ENCODE peak calls at places on chromosomes 4 and X, in eight cellular contexts. One of them, this sample, is unnamed. For H3K36me3, the result is how much of the 10 kb centered on the place peaks cover.

GRCh38 chrX:14872355-14872754 is 514 bp downstream of the FANCB start:
- DNase-seq in right atrium auricular region: no peak
- DNase-seq in neural progenitor cell: no peak
- DNase-seq in testis: no peak
- DNase-seq in HepG2: no peak
- DNase-seq in OCI-LY7: peak
- DNase-seq in psoas muscle: no peak
- DNase-seq in ovary: no peak
- DNase-seq in this sample: no peak

GRCh38 chr4:90186229-90186628 is 59.0 kb downstream of the CCSER1 start:
- DNase-seq in right atrium auricular region: no peak
- DNase-seq in neural progenitor cell: no peak
- DNase-seq in testis: no peak
- DNase-seq in HepG2: no peak
- DNase-seq in OCI-LY7: no peak
- DNase-seq in psoas muscle: no peak
- DNase-seq in ovary: no peak
- DNase-seq in this sample: no peak

GRCh38 chr4:105352826-105353225 is 121.0 kb downstream of the PPA2 start:
- DNase-seq in right atrium auricular region: no peak
- DNase-seq in neural progenitor cell: no peak
- DNase-seq in testis: no peak
- DNase-seq in HepG2: no peak
- DNase-seq in OCI-LY7: no peak
- DNase-seq in psoas muscle: no peak
- DNase-seq in ovary: no peak
- DNase-seq in this sample: no peak

GRCh38 chr4:78749972-78750727 is 26.0 kb upstream of the BMP2K start:
- DNase-seq in right atrium auricular region: no peak
- DNase-seq in neural progenitor cell: no peak
- DNase-seq in testis: no peak
- DNase-seq in HepG2: no peak
- DNase-seq in OCI-LY7: peak
- DNase-seq in psoas muscle: no peak
- DNase-seq in ovary: no peak
- DNase-seq in this sample: no peak

GRCh38 chr4:37678624-37679023 is 7.6 kb downstream of the RELL1 start:
- DNase-seq in right atrium auricular region: no peak
- DNase-seq in neural progenitor cell: no peak
- DNase-seq in testis: no peak
- DNase-seq in HepG2: no peak
- DNase-seq in OCI-LY7: no peak
- DNase-seq in psoas muscle: no peak
- DNase-seq in ovary: no peak
- DNase-seq in this sample: no peak

GRCh38 chr4:184987493-184988031 is 30.7 kb upstream of the HELT start:
- DNase-seq in right atrium auricular region: no peak
- DNase-seq in neural progenitor cell: no peak
- DNase-seq in testis: no peak
- DNase-seq in HepG2: no peak
- DNase-seq in OCI-LY7: no peak
- DNase-seq in psoas muscle: no peak
- DNase-seq in ovary: no peak
- DNase-seq in this sample: no peak

GRCh38 chrX:71181558-71181909 is 36.9 kb downstream of the NLGN3 start:
- DNase-seq in right atrium auricular region: no peak
- DNase-seq in neural progenitor cell: peak
- DNase-seq in testis: peak
- DNase-seq in HepG2: no peak
- DNase-seq in OCI-LY7: peak
- DNase-seq in psoas muscle: no peak
- DNase-seq in ovary: peak
- DNase-seq in this sample: peak

GRCh38 chr4:161767116-161767515 is 396.7 kb downstream of the FSTL5 start:
- DNase-seq in right atrium auricular region: no peak
- DNase-seq in neural progenitor cell: no peak
- DNase-seq in testis: no peak
- DNase-seq in HepG2: no peak
- DNase-seq in OCI-LY7: no peak
- DNase-seq in psoas muscle: no peak
- DNase-seq in ovary: no peak
- DNase-seq in this sample: no peak

GRCh38 chrX:74420194-74421035 is 878 bp upstream of the SLC16A2 start:
- DNase-seq in right atrium auricular region: peak
- DNase-seq in neural progenitor cell: peak
- DNase-seq in testis: peak
- DNase-seq in HepG2: no peak
- DNase-seq in OCI-LY7: no peak
- DNase-seq in psoas muscle: peak
- DNase-seq in ovary: peak
- DNase-seq in this sample: peak

GRCh38 chr4:88751258-88752075 is 53.8 kb upstream of the NAP1L5 start:
- DNase-seq in right atrium auricular region: no peak
- DNase-seq in neural progenitor cell: no peak
- DNase-seq in testis: no peak
- DNase-seq in HepG2: no peak
- DNase-seq in OCI-LY7: no peak
- DNase-seq in psoas muscle: no peak
- DNase-seq in ovary: no peak
- DNase-seq in this sample: no peak

GRCh38 chr4:38565271-38566199 is 98.5 kb upstream of the KLF3 start:
- DNase-seq in right atrium auricular region: no peak
- DNase-seq in neural progenitor cell: no peak
- DNase-seq in testis: no peak
- DNase-seq in HepG2: no peak
- DNase-seq in OCI-LY7: no peak
- DNase-seq in psoas muscle: no peak
- DNase-seq in ovary: no peak
- DNase-seq in this sample: no peak

GRCh38 chr4:7651461-7651921 is 216.8 kb upstream of the PSAPL1 start:
- DNase-seq in right atrium auricular region: peak
- DNase-seq in neural progenitor cell: peak
- DNase-seq in testis: peak
- DNase-seq in HepG2: no peak
- DNase-seq in OCI-LY7: no peak
- DNase-seq in psoas muscle: peak
- DNase-seq in ovary: peak
- DNase-seq in this sample: no peak

GRCh38 chr4:74733760-74734159 is 60.6 kb downstream of the BTC start:
- DNase-seq in right atrium auricular region: no peak
- DNase-seq in neural progenitor cell: no peak
- DNase-seq in testis: no peak
- DNase-seq in HepG2: no peak
- DNase-seq in OCI-LY7: no peak
- DNase-seq in psoas muscle: no peak
- DNase-seq in ovary: no peak
- DNase-seq in this sample: no peak

GRCh38 chrX:69024931-69025330 is 140.3 kb downstream of the PJA1 start:
- DNase-seq in right atrium auricular region: peak
- DNase-seq in neural progenitor cell: peak
- DNase-seq in testis: peak
- DNase-seq in HepG2: no peak
- DNase-seq in OCI-LY7: no peak
- DNase-seq in psoas muscle: peak
- DNase-seq in ovary: peak
- DNase-seq in this sample: no peak

GRCh38 chr4:76665721-76666120 is 230.7 kb downstream of the SHROOM3 start:
- DNase-seq in right atrium auricular region: no peak
- DNase-seq in neural progenitor cell: no peak
- DNase-seq in testis: no peak
- DNase-seq in HepG2: no peak
- DNase-seq in OCI-LY7: no peak
- DNase-seq in psoas muscle: no peak
- DNase-seq in ovary: no peak
- DNase-seq in this sample: no peak

GRCh38 chr4:44661940-44662622 is 10.7 kb upstream of the YIPF7 start:
- DNase-seq in right atrium auricular region: no peak
- DNase-seq in neural progenitor cell: no peak
- DNase-seq in testis: no peak
- DNase-seq in HepG2: peak
- DNase-seq in OCI-LY7: no peak
- DNase-seq in psoas muscle: no peak
- DNase-seq in ovary: no peak
- DNase-seq in this sample: no peak

GRCh38 chr4:1982124-1983052 is 26.4 kb downstream of the NELFA start:
- DNase-seq in right atrium auricular region: no peak
- DNase-seq in neural progenitor cell: no peak
- DNase-seq in testis: no peak
- DNase-seq in HepG2: no peak
- DNase-seq in OCI-LY7: no peak
- DNase-seq in psoas muscle: no peak
- DNase-seq in ovary: no peak
- DNase-seq in this sample: no peak

GRCh38 chr4:120056249-120056648 is 10.4 kb downstream of the MAD2L1 start:
- DNase-seq in right atrium auricular region: no peak
- DNase-seq in neural progenitor cell: no peak
- DNase-seq in testis: no peak
- DNase-seq in HepG2: no peak
- DNase-seq in OCI-LY7: no peak
- DNase-seq in psoas muscle: no peak
- DNase-seq in ovary: no peak
- DNase-seq in this sample: no peak
- TF ChIP-seq CTCF in right atrium auricular region: peak
- TF ChIP-seq CTCF in neural progenitor cell: no peak
- TF ChIP-seq CTCF in testis: no peak
- TF ChIP-seq CTCF in HepG2: no peak
- TF ChIP-seq CTCF in OCI-LY7: peak
- TF ChIP-seq CTCF in psoas muscle: peak
- TF ChIP-seq CTCF in ovary: no peak
- TF ChIP-seq CTCF in this sample: no peak

DNA sequence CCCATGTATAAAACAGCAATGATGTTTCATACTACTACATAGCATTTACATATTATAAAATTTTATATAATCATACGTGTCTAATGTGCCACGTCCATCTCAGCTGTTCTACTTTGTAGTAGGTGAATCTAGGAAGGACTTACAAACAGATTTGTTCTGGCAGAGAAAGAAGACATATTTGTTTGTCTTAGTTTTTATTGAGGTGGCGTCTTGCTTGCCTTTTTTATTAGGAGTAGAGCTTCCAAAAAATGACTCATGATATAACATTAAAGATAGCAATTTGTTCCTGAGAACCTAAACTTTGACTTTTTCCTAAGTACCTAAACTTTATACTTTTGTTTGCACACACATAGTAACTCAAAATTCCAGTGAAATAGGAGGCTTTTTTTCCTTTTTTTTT is 64.6 kb downstream of the CLDN22 start:
- DNase-seq in right atrium auricular region: no peak
- DNase-seq in neural progenitor cell: no peak
- DNase-seq in testis: no peak
- DNase-seq in HepG2: no peak
- DNase-seq in OCI-LY7: no peak
- DNase-seq in psoas muscle: no peak
- DNase-seq in ovary: no peak
- DNase-seq in this sample: no peak
- H3K36me3 ChIP-seq in right atrium auricular region: under half
- H3K36me3 ChIP-seq in neural progenitor cell: under half
- H3K36me3 ChIP-seq in testis: under half
- H3K36me3 ChIP-seq in HepG2: half or more
- H3K36me3 ChIP-seq in OCI-LY7: under half
- H3K36me3 ChIP-seq in psoas muscle: under half
- H3K36me3 ChIP-seq in ovary: under half
- H3K36me3 ChIP-seq in this sample: under half

DNA sequence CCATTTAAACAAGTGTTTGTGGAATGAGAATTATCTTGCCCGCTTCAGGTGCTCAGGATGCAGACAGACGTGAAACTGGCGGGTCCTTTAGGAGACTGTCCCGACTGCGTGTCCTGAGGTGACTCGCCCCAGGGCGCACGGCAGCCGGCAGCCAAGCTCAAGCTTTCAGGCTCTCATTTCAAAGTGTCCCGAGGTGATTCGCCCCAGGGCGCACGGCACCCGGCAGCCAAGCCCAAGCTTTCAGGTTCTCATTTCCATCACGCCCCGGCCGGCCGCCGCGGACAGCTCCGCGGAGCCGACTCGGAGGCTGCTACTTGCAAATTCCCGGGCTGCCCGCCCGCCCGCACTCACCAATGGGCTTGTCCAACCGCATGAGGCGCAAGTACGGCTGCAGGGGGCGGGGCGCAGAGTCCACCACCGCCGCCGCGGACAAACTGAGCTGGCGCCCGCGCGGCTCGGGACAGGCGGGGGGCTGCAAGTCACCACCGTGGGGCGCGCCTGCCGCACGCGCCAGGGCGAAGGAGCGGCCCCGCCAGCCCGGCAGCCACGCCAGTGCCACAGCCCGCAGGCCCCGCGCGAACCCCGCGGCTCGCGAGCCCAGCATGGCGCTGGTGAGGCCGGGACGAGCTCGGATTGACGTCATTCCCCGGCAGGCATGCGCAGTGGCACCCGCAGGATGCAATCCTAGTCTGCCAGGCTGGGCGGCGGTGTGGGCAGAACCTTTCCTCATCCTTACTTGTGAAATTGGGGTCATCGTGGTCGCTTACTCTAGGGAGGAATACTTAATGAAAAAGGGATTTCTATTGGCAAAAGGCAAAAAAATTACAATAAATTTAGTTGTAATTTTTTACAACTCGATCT is at the start of gene COQ2:
- DNase-seq in right atrium auricular region: peak
- DNase-seq in neural progenitor cell: peak
- DNase-seq in testis: peak
- DNase-seq in HepG2: peak
- DNase-seq in OCI-LY7: peak
- DNase-seq in psoas muscle: peak
- DNase-seq in ovary: peak
- DNase-seq in this sample: peak
- TF ChIP-seq CTCF in right atrium auricular region: peak
- TF ChIP-seq CTCF in neural progenitor cell: peak
- TF ChIP-seq CTCF in testis: no peak
- TF ChIP-seq CTCF in HepG2: peak
- TF ChIP-seq CTCF in OCI-LY7: peak
- TF ChIP-seq CTCF in psoas muscle: peak
- TF ChIP-seq CTCF in ovary: peak
- TF ChIP-seq CTCF in this sample: peak

GRCh38 chr4:3239998-3240920 is 8.7 kb upstream of the MSANTD1 start:
- DNase-seq in right atrium auricular region: no peak
- DNase-seq in neural progenitor cell: no peak
- DNase-seq in testis: no peak
- DNase-seq in HepG2: no peak
- DNase-seq in OCI-LY7: no peak
- DNase-seq in psoas muscle: no peak
- DNase-seq in ovary: no peak
- DNase-seq in this sample: peak

GRCh38 chr4:3237266-3237665 is 11.7 kb upstream of the MSANTD1 start:
- DNase-seq in right atrium auricular region: no peak
- DNase-seq in neural progenitor cell: peak
- DNase-seq in testis: no peak
- DNase-seq in HepG2: no peak
- DNase-seq in OCI-LY7: no peak
- DNase-seq in psoas muscle: no peak
- DNase-seq in ovary: no peak
- DNase-seq in this sample: peak

GRCh38 chr4:3237711-3238560 is 11.0 kb upstream of the MSANTD1 start:
- DNase-seq in right atrium auricular region: no peak
- DNase-seq in neural progenitor cell: peak
- DNase-seq in testis: no peak
- DNase-seq in HepG2: no peak
- DNase-seq in OCI-LY7: no peak
- DNase-seq in psoas muscle: no peak
- DNase-seq in ovary: no peak
- DNase-seq in this sample: no peak

GRCh38 chr4:3239342-3239741 is 9.6 kb upstream of the MSANTD1 start:
- DNase-seq in right atrium auricular region: no peak
- DNase-seq in neural progenitor cell: no peak
- DNase-seq in testis: no peak
- DNase-seq in HepG2: no peak
- DNase-seq in OCI-LY7: no peak
- DNase-seq in psoas muscle: no peak
- DNase-seq in ovary: no peak
- DNase-seq in this sample: peak

GRCh38 chr4:3238721-3239120 is 10.2 kb upstream of the MSANTD1 start:
- DNase-seq in right atrium auricular region: no peak
- DNase-seq in neural progenitor cell: no peak
- DNase-seq in testis: no peak
- DNase-seq in HepG2: no peak
- DNase-seq in OCI-LY7: no peak
- DNase-seq in psoas muscle: no peak
- DNase-seq in ovary: no peak
- DNase-seq in this sample: peak
- H3K36me3 ChIP-seq in right atrium auricular region: under half
- H3K36me3 ChIP-seq in neural progenitor cell: under half
- H3K36me3 ChIP-seq in testis: under half
- H3K36me3 ChIP-seq in HepG2: under half
- H3K36me3 ChIP-seq in OCI-LY7: under half
- H3K36me3 ChIP-seq in psoas muscle: under half
- H3K36me3 ChIP-seq in ovary: under half
- H3K36me3 ChIP-seq in this sample: under half